ENCODE peak calls at places on chromosomes 1 and 21, in seven cellular contexts. B is SK-N-SH, V is ovary, K is sigmoid colon, Y is transverse colon, R is A549, Z is stomach. F is an unnamed sample.

GRCh38 chr1:214717323-214717722 is 114.3 kb downstream of the CENPF start:
- DNase-seq in Y (no peak), R (no peak), K (no peak), B (no peak), Z (no peak), V (no peak), F (no peak)

GRCh38 chr1:109877320-109877771 is 33.3 kb upstream of the CSF1 start:
- DNase-seq in Y (peak), Z (peak), R (peak), K (peak), B (no peak), V (peak), F (peak)

GRCh38 chr1:226804907-226805759 is 65.3 kb upstream of the PSEN2 start:
- DNase-seq in Y (no peak), Z (no peak), B (peak), K (no peak), R (no peak), V (no peak), F (no peak)

GRCh38 chr1:107535091-107535490 is 394.3 kb downstream of the NTNG1 start:
- DNase-seq in B (peak), Y (peak), K (no peak), R (no peak), Z (no peak), V (no peak), F (no peak)

GRCh38 chr1:51792864-51793263 is 85.7 kb downstream of the NRDC start:
- DNase-seq in R (no peak), B (no peak), Y (no peak), K (no peak), Z (no peak), V (no peak), F (no peak)

GRCh38 chr1:239926184-239926583 is 165.5 kb upstream of the FMN2 start:
- DNase-seq in R (no peak), V (no peak), B (no peak), Z (no peak), K (no peak), Y (no peak), F (no peak)

GRCh38 chr21:17679002-17679600 is 66.4 kb upstream of the BTG3 start:
- DNase-seq in Y (no peak), Z (no peak), R (peak), K (no peak), V (no peak), B (peak), F (no peak)

GRCh38 chr21:15207231-15207630 is 142.4 kb upstream of the NRIP1 start:
- DNase-seq in K (no peak), V (no peak), Y (no peak), Z (no peak), B (no peak), R (no peak), F (no peak)

GRCh38 chr1:228416217-228416971 is at the start of gene TRIM17:
- DNase-seq in B (peak), Z (no peak), V (no peak), K (no peak), Y (no peak), R (no peak), F (no peak)

GRCh38 chr1:26696191-26696644 is 403 bp downstream of the ARID1A start:
- DNase-seq in K (peak), R (no peak), Z (no peak), V (no peak), B (peak), Y (peak), F (peak)

DNA sequence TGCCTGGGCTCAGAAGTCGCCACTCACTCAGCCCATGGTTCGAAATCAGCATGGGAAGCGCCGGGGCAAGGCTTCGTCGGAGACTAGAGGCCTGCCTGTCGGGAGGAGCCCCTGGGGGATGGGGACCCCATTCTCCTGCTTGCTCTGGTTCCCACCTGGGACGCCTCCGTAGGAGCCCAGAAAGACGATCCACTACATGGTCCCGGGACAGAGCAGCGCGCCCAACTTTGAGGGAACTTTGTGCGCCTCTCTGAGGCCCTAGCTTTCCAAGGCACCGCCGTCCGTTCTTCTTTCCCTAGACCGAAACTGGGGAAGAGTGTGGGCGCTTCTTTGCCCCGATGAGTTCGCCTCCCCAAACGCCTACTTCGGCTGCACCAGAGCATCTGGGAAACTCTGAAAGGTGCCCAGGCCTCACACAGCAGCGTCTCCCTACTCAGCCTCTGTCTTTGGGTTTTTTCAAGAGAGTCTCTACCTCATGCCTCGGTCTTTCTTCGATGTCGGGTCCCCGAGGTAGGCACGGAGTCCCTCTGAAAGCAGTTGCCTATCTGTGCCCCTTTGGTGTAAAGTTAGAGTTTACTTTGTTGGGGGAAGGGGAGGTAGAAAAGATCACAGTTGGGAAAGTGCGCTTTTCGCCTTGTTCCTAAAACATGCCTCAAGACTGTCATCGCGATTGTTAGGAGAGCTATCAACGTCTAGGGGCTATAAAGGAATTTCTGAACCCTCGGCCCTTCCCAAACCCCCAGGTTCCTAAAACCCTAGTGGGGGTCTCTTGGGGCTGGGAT is 14.0 kb downstream of the NR5A2 start:
- DNase-seq in Y (no peak), Z (no peak), V (no peak), R (no peak), K (no peak), B (no peak), F (no peak)
- H3K4me3 ChIP-seq in Y (peak), Z (peak), V (peak), R (peak), K (peak), B (no peak), F (peak)

GRCh38 chr1:36947384-36947783 is 86.9 kb downstream of the GRIK3 start:
- DNase-seq in R (no peak), V (no peak), Y (no peak), Z (no peak), K (no peak), B (no peak), F (no peak)
- TF ChIP-seq EP300 in R (no peak), V (no peak), Y (no peak), Z (no peak), K (no peak), B (no peak), F (no peak)

GRCh38 chr1:242525360-242525722 is 844 bp upstream of the PLD5 start:
- DNase-seq in R (no peak), B (peak), Y (no peak), K (no peak), V (no peak), Z (no peak), F (no peak)
- H3K4me3 ChIP-seq in R (peak), B (peak), Y (peak), K (peak), V (peak), Z (peak), F (peak)

GRCh38 chr1:223702735-223703667 is 9.3 kb upstream of the CAPN2 start:
- DNase-seq in V (no peak), B (no peak), Y (no peak), Z (no peak), R (no peak), K (no peak), F (no peak)

GRCh38 chr1:223700388-223700918 is 11.9 kb upstream of the CAPN2 start:
- DNase-seq in B (no peak), Z (no peak), K (no peak), Y (no peak), V (no peak), R (no peak), F (no peak)

GRCh38 chr1:223704921-223705878 is 7.1 kb upstream of the CAPN2 start:
- DNase-seq in R (no peak), V (no peak), Z (no peak), Y (no peak), K (no peak), B (no peak), F (peak)

GRCh38 chr1:223703668-223704013 is 8.7 kb upstream of the CAPN2 start:
- DNase-seq in Y (no peak), R (no peak), K (no peak), V (no peak), B (no peak), Z (no peak), F (no peak)

GRCh38 chr1:223700942-223701637 is 11.2 kb upstream of the CAPN2 start:
- DNase-seq in Z (no peak), K (no peak), R (peak), B (no peak), Y (no peak), V (peak), F (no peak)
- TF ChIP-seq EP300 in Z (no peak), K (no peak), R (peak), B (peak), Y (no peak), V (no peak), F (no peak)

DNA sequence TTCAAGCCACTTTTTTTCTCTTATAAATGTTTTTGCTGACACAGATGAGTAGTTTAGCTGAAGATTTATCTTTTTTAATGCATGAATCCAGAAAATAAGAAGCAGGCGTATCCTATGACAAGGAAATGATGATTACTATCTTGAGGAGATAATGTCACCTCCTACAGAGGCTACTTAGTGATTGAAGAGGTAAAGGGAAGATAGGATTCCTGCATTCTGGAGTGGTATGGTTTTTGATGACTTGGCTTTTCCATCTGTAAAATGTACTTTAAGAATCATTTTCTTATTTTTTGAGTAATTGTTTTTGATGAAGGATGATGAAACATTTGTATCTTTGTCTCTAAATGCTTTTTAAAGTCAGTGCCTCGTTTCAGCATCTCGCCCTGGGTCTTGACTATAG is 122.9 kb downstream of the SPATA46 start:
- DNase-seq in B (no peak), Y (no peak), V (no peak), Z (no peak), K (no peak), R (no peak), F (no peak)
- H3K4me3 ChIP-seq in B (no peak), Y (no peak), V (no peak), Z (no peak), K (no peak), R (no peak), F (no peak)

GRCh38 chr1:200524092-200524491 is 96.5 kb downstream of the KIF14 start:
- DNase-seq in V (no peak), Z (no peak), K (no peak), Y (no peak), R (no peak), B (no peak), F (no peak)
- TF ChIP-seq EP300 in V (no peak), Z (no peak), K (no peak), Y (no peak), R (no peak), B (no peak), F (no peak)

DNA sequence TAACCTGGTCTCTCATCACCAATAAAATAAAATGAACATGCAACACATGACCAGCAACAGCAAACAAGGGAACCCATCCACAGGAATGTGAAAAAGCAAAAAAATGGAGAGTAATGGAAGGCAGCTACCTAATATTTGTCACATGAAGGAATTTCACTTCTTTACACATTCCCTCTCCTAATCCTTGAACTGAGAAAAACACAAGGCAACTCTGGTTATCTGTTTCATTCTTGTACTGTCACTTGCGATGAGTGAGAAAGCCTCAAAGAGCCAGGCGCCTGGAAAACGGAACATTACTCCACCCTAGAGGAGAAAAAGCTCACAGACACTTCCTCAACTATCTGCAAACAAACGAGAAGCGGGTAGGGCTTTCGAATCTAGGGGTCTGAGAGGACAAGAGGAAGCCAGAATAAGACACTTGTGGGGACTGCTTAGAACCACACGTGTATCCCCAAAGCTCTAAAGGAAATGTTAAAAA is 13.8 kb downstream of the HSF2BP start:
- DNase-seq in R (peak), K (peak), V (peak), Z (peak), B (no peak), Y (peak), F (no peak)
- H3K4me3 ChIP-seq in R (no peak), K (no peak), V (no peak), Z (no peak), B (no peak), Y (no peak), F (no peak)

F was measured in suprapubic skin.